ENCODE peak calls at places on chromosomes 12 and 14, in nine cellular contexts. W is cardiac muscle cell; G is heart left ventricle; O is memory B cell; I is HT-29; S is kidney epithelial cell; U is stimulated activated CD4-positive, alpha-beta T cell treated with anti-CD3 and anti-CD28 coated beads, Interleukin-2, amount 100 ng/mL, for 24 hours; P is WTC11; L is NCI-H1105. H is an unnamed sample.
A peak's percentile ranks its signal among the peaks of the same experiment; 100 is the strongest.

GRCh38 chr12:77938301-77938700 is 107.6 kb downstream of the NAV3 start:
- DNase-seq in W (no peak), I (no peak), G (no peak), S (no peak), P (no peak), U (no peak), O (no peak), L (no peak), H (no peak)

GRCh38 chr12:121513464-121514183 is 67.2 kb downstream of the KDM2B start:
- DNase-seq in W (peak; percentile 48), U (peak; percentile 36), P (peak; percentile 79), S (no peak), I (peak; percentile 66), G (no peak), L (no peak), O (peak; percentile 39), H (no peak)

GRCh38 chr12:72093424-72093823 is 154.8 kb downstream of the TPH2 start:
- DNase-seq in S (no peak), L (no peak), P (no peak), O (no peak), G (no peak), W (no peak), U (no peak), I (no peak), H (no peak)

GRCh38 chr12:115398311-115398781 is 714.4 kb upstream of the TBX3 start:
- DNase-seq in O (no peak), S (no peak), L (no peak), I (peak; percentile 80), G (no peak), W (peak; percentile 19), U (no peak), P (no peak), H (no peak)

GRCh38 chr14:73786632-73786941 is 65.0 kb upstream of the PTGR2 start:
- DNase-seq in U (no peak), W (peak; percentile 67), G (peak; percentile 58), S (no peak), P (peak; percentile 63), O (no peak), I (no peak), L (no peak), H (peak; percentile 62)

GRCh38 chr14:65639216-65639615 is 226.7 kb downstream of the FUT8 start:
- DNase-seq in G (no peak), U (no peak), S (no peak), O (no peak), P (no peak), L (no peak), W (no peak), I (no peak), H (no peak)

GRCh38 chr12:53300187-53300586 is 692 bp downstream of the MYG1 start:
- DNase-seq in S (no peak), O (no peak), I (peak; percentile 30), L (no peak), W (peak; percentile 5), G (no peak), U (peak; percentile 38), P (no peak), H (no peak)

GRCh38 chr12:48077111-48077510 is 28.8 kb downstream of the SENP1 start:
- DNase-seq in I (no peak), P (no peak), O (no peak), S (no peak), G (no peak), W (no peak), U (no peak), L (no peak), H (no peak)

GRCh38 chr14:89669209-89669608 is 252.2 kb upstream of the FOXN3 start:
- DNase-seq in P (no peak), W (no peak), O (no peak), L (no peak), S (no peak), G (peak; percentile 36), U (peak; percentile 16), I (no peak), H (no peak)

GRCh38 chr12:53806689-53807088 is 54.9 kb upstream of the CISTR start:
- DNase-seq in W (no peak), O (no peak), P (no peak), S (peak; percentile 12), I (no peak), G (no peak), L (no peak), U (no peak), H (no peak)

GRCh38 chr12:29547151-29547561 is 49.7 kb upstream of the OVCH1 start:
- DNase-seq in S (no peak), O (no peak), W (no peak), U (no peak), I (no peak), G (no peak), P (no peak), L (no peak), H (no peak)

GRCh38 chr12:27112891-27113290 is 30.5 kb upstream of the C12orf71 start:
- DNase-seq in U (no peak), I (no peak), L (no peak), S (no peak), W (no peak), P (no peak), O (no peak), G (no peak), H (no peak)

GRCh38 chr12:28568709-28569108 is 378.5 kb downstream of the CCDC91 start:
- DNase-seq in I (no peak), W (no peak), P (no peak), L (no peak), G (no peak), U (no peak), S (no peak), O (no peak), H (no peak)

GRCh38 chr12:68745904-68746571 is at the start of gene SLC35E3:
- DNase-seq in S (peak; percentile 60), P (peak; percentile 86), G (peak; percentile 95), W (peak; percentile 96), L (peak; percentile 95), I (peak; percentile 95), O (peak; percentile 84), U (peak; percentile 93), H (peak; percentile 91)

GRCh38 chr12:46559311-46559710 is 186.7 kb upstream of the SLC38A2 start:
- DNase-seq in W (no peak), L (no peak), O (no peak), G (no peak), I (no peak), P (no peak), S (no peak), U (no peak), H (no peak)

GRCh38 chr12:99959549-99960170 is 25.1 kb downstream of the ANKS1B start:
- DNase-seq in W (no peak), U (no peak), S (no peak), I (no peak), L (peak; percentile 23), P (no peak), G (no peak), O (no peak), H (no peak)

GRCh38 chr12:127987199-127987901 is 279.6 kb upstream of the TMEM132C start:
- DNase-seq in O (no peak), L (no peak), S (no peak), U (no peak), P (no peak), W (peak; percentile 55), G (no peak), I (no peak), H (no peak)

GRCh38 chr12:110104188-110104969 is 19.8 kb upstream of the IFT81 start:
- DNase-seq in O (no peak), P (no peak), S (no peak), U (no peak), W (no peak), G (no peak), I (no peak), L (no peak), H (no peak)

GRCh38 chr12:63844391-63845341 is at the start of gene SRGAP1:
- DNase-seq in O (no peak), G (peak; percentile 74), L (peak; percentile 48), P (no peak), U (no peak), S (no peak), W (peak; percentile 63), I (peak; percentile 66), H (peak; percentile 68)

GRCh38 chr14:69241577-69241976 is 18.4 kb upstream of the GALNT16 start:
- DNase-seq in O (no peak), L (no peak), S (no peak), P (no peak), W (no peak), G (no peak), U (no peak), I (peak; percentile 32), H (no peak)

GRCh38 chr14:23776296-23776695 is 140.1 kb downstream of the DHRS2 start:
- DNase-seq in L (no peak), I (no peak), U (no peak), W (no peak), P (no peak), O (no peak), G (no peak), S (no peak), H (no peak)

GRCh38 chr12:107474639-107475539 is 210.7 kb upstream of the PWP1 start:
- DNase-seq in U (no peak), G (no peak), O (no peak), P (no peak), I (no peak), W (no peak), L (no peak), S (no peak), H (no peak)

GRCh38 chr14:40354754-40355153 is 922.5 kb upstream of the FBXO33 start:
- DNase-seq in P (no peak), S (no peak), W (no peak), I (no peak), L (no peak), O (no peak), U (no peak), G (no peak), H (no peak)

GRCh38 chr12:107670999-107671643 is 14.5 kb upstream of the PWP1 start:
- DNase-seq in O (no peak), U (peak; percentile 50), P (peak; percentile 72), L (no peak), I (peak; percentile 5), W (peak; percentile 36), S (no peak), G (no peak), H (no peak)

GRCh38 chr14:46651526-46652144 is at the start of gene RPL10L:
- DNase-seq in S (no peak), O (no peak), U (no peak), I (no peak), L (no peak), P (peak; percentile 74), W (no peak), G (no peak), H (no peak)

GRCh38 chr14:42334931-42335330 is 728.3 kb downstream of the LRFN5 start:
- DNase-seq in O (no peak), U (no peak), P (no peak), W (no peak), I (no peak), L (no peak), S (no peak), G (no peak), H (no peak)

GRCh38 chr12:45282411-45282810 is 66.5 kb downstream of the ANO6 start:
- DNase-seq in S (no peak), G (no peak), W (no peak), O (no peak), U (no peak), I (no peak), L (no peak), P (no peak), H (no peak)